ENCODE peak calls at places on chromosomes 5 and 9, in six cellular contexts. P is H1; Y is A549; G is activated CD4-positive, alpha-beta T cell treated with anti-CD3 and anti-CD28 coated beads, Interleukin-2, amount 10 ng/mL, durations not matched to agents 7 days and 5 days; D is gastrocnemius medialis; R is stimulated activated CD4-positive, alpha-beta T cell treated with anti-CD3 and anti-CD28 coated beads, Interleukin-1b, Interleukin-23, amount 100 ng/mL, for 24 hours. C is an unnamed sample.

GRCh38 chr5:69276422-69277174 is 41.9 kb downstream of the CDK7 start:
- DNase-seq in G (no peak), D (no peak), Y (peak), P (no peak), R (no peak), C (no peak)

GRCh38 chr9:13911473-13911872 is 402.5 kb downstream of the NFIB start:
- DNase-seq in D (no peak), R (no peak), G (no peak), Y (no peak), P (no peak), C (no peak)

GRCh38 chr5:68459500-68460139 is 244.1 kb downstream of the PIK3R1 start:
- DNase-seq in Y (no peak), P (no peak), G (no peak), R (no peak), D (no peak), C (no peak)

GRCh38 chr5:78187172-78187571 is 107.3 kb downstream of the AP3B1 start:
- DNase-seq in R (no peak), D (no peak), P (no peak), G (no peak), Y (no peak), C (no peak)

GRCh38 chr5:32642276-32643002 is 57.1 kb downstream of the SUB1 start:
- DNase-seq in R (no peak), D (no peak), Y (peak), P (no peak), G (no peak), C (no peak)

GRCh38 chr9:119273325-119273904 is 95.8 kb downstream of the BRINP1 start:
- DNase-seq in R (no peak), D (no peak), Y (no peak), P (no peak), G (no peak), C (no peak)

GRCh38 chr9:86168256-86168655 is 68.9 kb upstream of the GOLM1 start:
- DNase-seq in Y (no peak), P (peak), G (no peak), R (no peak), D (no peak), C (no peak)

GRCh38 chr5:29744618-29745017 is 1448.9 kb upstream of the CDH6 start:
- DNase-seq in R (no peak), G (no peak), Y (no peak), D (no peak), P (no peak), C (no peak)

GRCh38 chr5:5906778-5907177 is 471.6 kb downstream of the MED10 start:
- DNase-seq in P (no peak), Y (no peak), R (no peak), G (no peak), D (no peak), C (no peak)

GRCh38 chr9:20479419-20480155 is 142.7 kb downstream of the MLLT3 start:
- DNase-seq in R (no peak), P (no peak), Y (no peak), G (no peak), D (no peak), C (no peak)

GRCh38 chr5:170491479-170491878 is 12.3 kb upstream of the KCNIP1 start:
- DNase-seq in P (no peak), G (no peak), Y (no peak), R (no peak), D (no peak), C (peak)

GRCh38 chr5:171336486-171337206 is 27.6 kb downstream of the TLX3 start:
- DNase-seq in R (no peak), G (peak), D (no peak), Y (peak), P (peak), C (peak)

GRCh38 chr9:15572200-15572599 is 19.4 kb downstream of the CCDC171 start:
- DNase-seq in P (no peak), Y (no peak), R (no peak), D (no peak), G (no peak), C (no peak)

GRCh38 chr9:85527331-85528015 is 214.3 kb downstream of the AGTPBP1 start:
- DNase-seq in Y (no peak), D (no peak), R (no peak), G (no peak), P (no peak), C (peak)

GRCh38 chr9:27925815-27926214 is 352.5 kb upstream of the C9orf72 start:
- DNase-seq in P (no peak), Y (no peak), D (no peak), G (no peak), R (no peak), C (no peak)

GRCh38 chr5:5969942-5970483 is 408.3 kb downstream of the MED10 start:
- DNase-seq in P (no peak), Y (no peak), R (no peak), G (no peak), D (no peak), C (no peak)

GRCh38 chr9:68669189-68669588 is 35.9 kb upstream of the PIP5K1B start:
- DNase-seq in D (no peak), R (no peak), P (no peak), G (no peak), Y (no peak), C (peak)

GRCh38 chr5:161548472-161549094 is 2.1 kb upstream of the GABRB2 start:
- DNase-seq in D (no peak), G (no peak), R (no peak), P (peak), Y (no peak), C (no peak)

GRCh38 chr5:124628251-124628650 is 118.2 kb downstream of the ZNF608 start:
- DNase-seq in D (no peak), G (no peak), Y (no peak), R (no peak), P (no peak), C (no peak)

GRCh38 chr9:130208600-130209347 is 36.6 kb downstream of the NCS1 start:
- DNase-seq in R (no peak), D (no peak), G (no peak), P (peak), Y (no peak), C (peak)

GRCh38 chr5:11791777-11792176 is 112.5 kb downstream of the CTNND2 start:
- DNase-seq in P (no peak), R (no peak), Y (no peak), G (no peak), D (no peak), C (no peak)

GRCh38 chr9:16266648-16267276 is 603.7 kb downstream of the BNC2 start:
- DNase-seq in R (no peak), P (peak), D (no peak), G (no peak), Y (peak), C (peak)

GRCh38 chr5:111935022-111935421 is 178.0 kb upstream of the NREP start:
- DNase-seq in G (no peak), P (no peak), Y (no peak), R (no peak), D (no peak), C (no peak)

GRCh38 chr5:10702911-10703491 is 58.0 kb downstream of the DAP start:
- DNase-seq in R (no peak), Y (no peak), G (no peak), D (no peak), P (no peak), C (peak)

GRCh38 chr9:84819446-84819845 is 149.9 kb downstream of the NTRK2 start:
- DNase-seq in R (no peak), D (no peak), Y (no peak), G (no peak), P (peak), C (no peak)

GRCh38 chr5:36457511-36458260 is 148.7 kb upstream of the SLC1A3 start:
- DNase-seq in Y (no peak), D (no peak), G (no peak), P (no peak), R (no peak), C (no peak)

C was measured in dermis blood vessel endothelial cell.